ENCODE peak calls at places on chromosome 12, in nine cellular contexts. One of them, this sample, is unnamed.
A peak's percentile ranks its signal among the peaks of the same experiment; 100 is the strongest.

GRCh38 chr12:55619352-55620138 is 17.1 kb upstream of the OR10P1 start:
- DNase-seq in GM23248: peak; percentile 91
- DNase-seq in HCT116: peak; percentile 91
- DNase-seq in PC-3: peak; percentile 99
- DNase-seq in DND-41: peak; percentile 61
- DNase-seq in fibroblast of lung: peak; percentile 94
- DNase-seq in GM12878: peak; percentile 74
- DNase-seq in HepG2: peak; percentile 92
- DNase-seq in H1: peak; percentile 43
- DNase-seq in this sample: peak; percentile 97

GRCh38 chr12:129727100-129727499 is 176.7 kb downstream of the TMEM132D start:
- DNase-seq in GM23248: no peak
- DNase-seq in HCT116: no peak
- DNase-seq in PC-3: no peak
- DNase-seq in DND-41: no peak
- DNase-seq in fibroblast of lung: no peak
- DNase-seq in GM12878: no peak
- DNase-seq in HepG2: no peak
- DNase-seq in H1: no peak
- DNase-seq in this sample: no peak

GRCh38 chr12:3490848-3491382 is at the start of gene PRMT8:
- DNase-seq in GM23248: peak; percentile 36
- DNase-seq in HCT116: no peak
- DNase-seq in PC-3: no peak
- DNase-seq in DND-41: no peak
- DNase-seq in fibroblast of lung: peak; percentile 1
- DNase-seq in GM12878: no peak
- DNase-seq in HepG2: no peak
- DNase-seq in H1: no peak
- DNase-seq in this sample: no peak

GRCh38 chr12:81617915-81618314 is 141.2 kb downstream of the PPFIA2 start:
- DNase-seq in GM23248: no peak
- DNase-seq in HCT116: no peak
- DNase-seq in PC-3: no peak
- DNase-seq in DND-41: no peak
- DNase-seq in fibroblast of lung: no peak
- DNase-seq in GM12878: no peak
- DNase-seq in HepG2: no peak
- DNase-seq in H1: no peak
- DNase-seq in this sample: no peak

GRCh38 chr12:121581681-121582439 is 1.0 kb upstream of the KDM2B start:
- DNase-seq in GM23248: peak; percentile 87
- DNase-seq in HCT116: no peak
- DNase-seq in PC-3: no peak
- DNase-seq in DND-41: no peak
- DNase-seq in fibroblast of lung: peak; percentile 66
- DNase-seq in GM12878: no peak
- DNase-seq in HepG2: no peak
- DNase-seq in H1: no peak
- DNase-seq in this sample: no peak

GRCh38 chr12:91523831-91524230 is 341.2 kb upstream of the DCN start:
- DNase-seq in GM23248: no peak
- DNase-seq in HCT116: no peak
- DNase-seq in PC-3: no peak
- DNase-seq in DND-41: no peak
- DNase-seq in fibroblast of lung: no peak
- DNase-seq in GM12878: no peak
- DNase-seq in HepG2: no peak
- DNase-seq in H1: no peak
- DNase-seq in this sample: no peak

GRCh38 chr12:2341051-2341751 is 288.4 kb downstream of the CACNA1C start:
- DNase-seq in GM23248: no peak
- DNase-seq in HCT116: no peak
- DNase-seq in PC-3: no peak
- DNase-seq in DND-41: no peak
- DNase-seq in fibroblast of lung: no peak
- DNase-seq in GM12878: no peak
- DNase-seq in HepG2: no peak
- DNase-seq in H1: no peak
- DNase-seq in this sample: no peak

GRCh38 chr12:68623984-68624383 is 13.3 kb downstream of the RAP1B start:
- DNase-seq in GM23248: peak; percentile 82
- DNase-seq in HCT116: no peak
- DNase-seq in PC-3: peak; percentile 32
- DNase-seq in DND-41: no peak
- DNase-seq in fibroblast of lung: no peak
- DNase-seq in GM12878: no peak
- DNase-seq in HepG2: no peak
- DNase-seq in H1: no peak
- DNase-seq in this sample: no peak

GRCh38 chr12:90037740-90038139 is 329.1 kb upstream of the ATP2B1 start:
- DNase-seq in GM23248: peak; percentile 70
- DNase-seq in HCT116: no peak
- DNase-seq in PC-3: peak; percentile 20
- DNase-seq in DND-41: no peak
- DNase-seq in fibroblast of lung: peak; percentile 49
- DNase-seq in GM12878: no peak
- DNase-seq in HepG2: no peak
- DNase-seq in H1: no peak
- DNase-seq in this sample: no peak

GRCh38 chr12:74317078-74317581 is 220.5 kb upstream of the ATXN7L3B start:
- DNase-seq in GM23248: no peak
- DNase-seq in HCT116: no peak
- DNase-seq in PC-3: peak; percentile 72
- DNase-seq in DND-41: no peak
- DNase-seq in fibroblast of lung: peak; percentile 49
- DNase-seq in GM12878: no peak
- DNase-seq in HepG2: no peak
- DNase-seq in H1: no peak
- DNase-seq in this sample: peak; percentile 97

DNA sequence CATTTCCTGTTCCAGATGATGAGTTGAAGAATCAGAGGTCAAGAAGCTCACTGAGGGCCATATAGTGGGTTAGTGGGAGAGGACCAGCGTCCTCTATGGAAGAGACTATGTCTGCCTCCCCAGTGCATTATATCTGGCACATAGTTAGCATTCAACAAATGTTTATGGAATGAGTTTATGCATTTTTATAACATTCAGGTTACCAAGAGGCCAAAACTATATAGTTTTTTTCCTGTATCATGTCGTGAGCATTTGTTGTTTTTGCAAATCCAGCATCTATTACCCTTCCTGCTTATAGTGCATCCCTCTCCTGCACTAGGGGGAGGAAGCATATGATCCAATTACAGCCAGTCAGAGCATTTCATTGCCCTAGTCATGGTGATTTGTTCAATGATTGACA is 60.6 kb downstream of the SUDS3 start:
- DNase-seq in GM23248: peak; percentile 45
- DNase-seq in HCT116: no peak
- DNase-seq in PC-3: no peak
- DNase-seq in DND-41: no peak
- DNase-seq in fibroblast of lung: no peak
- DNase-seq in GM12878: no peak
- DNase-seq in HepG2: no peak
- DNase-seq in H1: no peak
- DNase-seq in this sample: no peak
- H3K9ac ChIP-seq in GM23248: no peak overlapping the region
- H3K9ac ChIP-seq in HCT116: no peak overlapping the region
- H3K9ac ChIP-seq in PC-3: no peak overlapping the region
- H3K9ac ChIP-seq in DND-41: no peak overlapping the region
- H3K9ac ChIP-seq in fibroblast of lung: no peak overlapping the region
- H3K9ac ChIP-seq in GM12878: no peak overlapping the region
- H3K9ac ChIP-seq in HepG2: no peak overlapping the region
- H3K9ac ChIP-seq in H1: no peak overlapping the region
- H3K9ac ChIP-seq in this sample: no peak overlapping the region

DNA sequence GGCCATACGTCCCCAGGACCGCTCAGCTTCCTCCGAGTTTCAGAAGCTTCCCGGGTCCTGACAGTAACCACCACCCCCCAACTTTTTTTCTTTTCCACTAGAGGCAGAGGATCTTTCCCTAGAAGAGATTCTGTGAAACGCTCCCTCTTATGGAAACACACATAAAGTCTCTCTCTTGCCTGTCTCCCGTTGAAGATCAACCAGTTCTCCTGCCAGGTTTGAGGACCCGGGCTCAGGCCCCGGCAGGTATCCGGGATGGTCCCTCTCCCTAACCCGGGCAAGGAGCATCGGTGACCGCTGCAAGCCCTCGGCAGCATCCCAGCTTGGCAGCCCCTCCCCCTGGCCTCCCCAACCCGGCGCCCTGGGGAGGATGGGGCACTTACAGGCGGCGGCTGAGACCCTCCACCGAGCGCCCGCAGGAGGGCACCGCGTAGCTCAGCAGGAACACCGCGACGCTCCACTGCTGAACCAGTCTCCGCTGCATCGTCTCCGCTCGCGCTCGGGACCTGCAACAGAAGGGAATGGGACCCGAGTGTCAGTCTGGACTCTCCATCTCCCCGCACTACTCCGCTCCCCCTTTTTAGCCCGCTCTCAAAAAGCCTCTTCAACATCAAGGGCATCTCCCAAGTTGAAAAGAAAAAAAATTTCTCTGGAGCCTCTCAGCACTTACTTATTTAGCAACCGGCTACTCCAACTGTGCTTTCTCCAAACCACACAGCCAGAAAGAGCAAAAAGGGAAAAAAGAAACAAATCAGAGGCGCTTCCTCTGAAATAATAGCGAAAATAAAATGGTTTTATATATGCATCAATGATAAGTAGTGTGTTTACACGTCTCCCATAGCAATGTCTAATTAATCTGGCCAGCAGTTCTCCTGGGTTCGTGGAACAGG is 3.3 kb downstream of the PTHLH start:
- DNase-seq in GM23248: peak; percentile 73
- DNase-seq in HCT116: no peak
- DNase-seq in PC-3: peak; percentile 95
- DNase-seq in DND-41: no peak
- DNase-seq in fibroblast of lung: peak; percentile 38
- DNase-seq in GM12878: no peak
- DNase-seq in HepG2: no peak
- DNase-seq in H1: no peak
- DNase-seq in this sample: no peak
- TF ChIP-seq EZH2 in GM23248: no peak
- TF ChIP-seq EZH2 in HCT116: no peak
- TF ChIP-seq EZH2 in PC-3: no peak
- TF ChIP-seq EZH2 in DND-41: no peak
- TF ChIP-seq EZH2 in fibroblast of lung: no peak
- TF ChIP-seq EZH2 in GM12878: no peak
- TF ChIP-seq EZH2 in HepG2: no peak
- TF ChIP-seq EZH2 in H1: peak; percentile 79
- TF ChIP-seq EZH2 in this sample: no peak

DNA sequence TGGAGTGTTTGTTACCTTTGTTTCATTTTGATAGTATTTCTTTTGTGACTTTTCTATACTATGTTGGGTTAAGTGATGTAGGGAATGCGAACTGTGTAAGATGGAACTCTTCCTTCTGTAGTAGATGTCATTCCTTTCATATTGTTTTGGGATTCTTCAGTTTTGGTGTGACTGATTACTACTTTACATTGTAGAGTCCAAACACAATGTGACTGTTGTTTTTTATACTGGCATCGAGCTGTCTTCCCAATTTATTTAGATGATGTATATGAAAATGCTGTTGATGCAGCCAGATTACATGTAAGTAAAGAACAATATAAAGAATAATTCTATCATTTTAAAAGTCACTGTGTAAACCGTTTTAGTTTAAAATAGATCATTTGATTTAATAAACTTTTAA is 34.7 kb downstream of the WASHC4 start:
- DNase-seq in GM23248: no peak
- DNase-seq in HCT116: no peak
- DNase-seq in PC-3: no peak
- DNase-seq in DND-41: no peak
- DNase-seq in fibroblast of lung: no peak
- DNase-seq in GM12878: no peak
- DNase-seq in HepG2: no peak
- DNase-seq in H1: no peak
- DNase-seq in this sample: no peak
- H3K36me3 ChIP-seq in GM23248: peaks cover 77% of the 10 kb centered on the region
- H3K36me3 ChIP-seq in HCT116: peaks cover 15% of the 10 kb centered on the region
- H3K36me3 ChIP-seq in PC-3: peaks cover 47% of the 10 kb centered on the region
- H3K36me3 ChIP-seq in DND-41: peaks cover 75% of the 10 kb centered on the region
- H3K36me3 ChIP-seq in fibroblast of lung: peaks cover 2% of the 10 kb centered on the region
- H3K36me3 ChIP-seq in GM12878: no peaks in the 10 kb centered on the region
- H3K36me3 ChIP-seq in HepG2: peaks cover 50% of the 10 kb centered on the region
- H3K36me3 ChIP-seq in H1: peaks cover 23% of the 10 kb centered on the region
- H3K36me3 ChIP-seq in this sample: peaks cover 61% of the 10 kb centered on the region

DNA sequence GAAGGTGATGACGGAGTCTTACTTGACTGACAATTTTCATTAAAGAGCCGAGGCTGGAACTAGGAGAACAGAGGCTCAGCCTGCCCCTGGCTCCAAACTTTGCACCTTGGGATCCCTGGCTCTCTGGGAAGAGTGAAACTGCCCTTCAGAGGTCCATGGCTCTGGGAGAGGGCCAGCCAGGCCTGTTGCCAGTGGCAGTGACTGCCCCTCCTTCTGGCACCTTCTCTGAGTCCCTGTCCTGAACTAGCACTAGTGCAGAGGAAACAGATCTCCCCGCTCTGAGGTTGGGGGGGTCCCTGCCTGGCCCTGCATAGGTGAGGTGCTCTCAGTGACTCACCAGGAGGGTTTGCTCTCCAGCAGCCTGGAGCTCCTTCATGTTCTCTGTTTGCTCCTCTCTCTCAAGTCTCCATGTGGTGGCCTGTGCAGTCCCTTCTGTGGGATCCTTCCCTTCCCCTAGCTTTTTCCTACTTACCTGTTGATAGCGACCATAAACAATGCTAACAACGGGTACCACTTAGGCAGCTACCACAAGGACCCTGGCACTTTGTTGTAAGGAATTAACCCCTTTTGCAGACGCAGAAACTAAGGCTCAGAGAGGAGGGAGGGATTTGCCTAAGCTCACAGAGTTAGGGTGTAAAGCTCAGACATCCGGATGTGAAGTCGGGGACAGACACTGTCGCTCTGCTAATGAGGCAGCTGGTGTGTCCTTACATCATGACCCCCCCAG is 22.4 kb downstream of the FAM222A start:
- DNase-seq in GM23248: no peak
- DNase-seq in HCT116: no peak
- DNase-seq in PC-3: no peak
- DNase-seq in DND-41: no peak
- DNase-seq in fibroblast of lung: no peak
- DNase-seq in GM12878: no peak
- DNase-seq in HepG2: no peak
- DNase-seq in H1: no peak
- DNase-seq in this sample: no peak
- H3K9ac ChIP-seq in GM23248: no peak overlapping the region
- H3K9ac ChIP-seq in HCT116: no peak overlapping the region
- H3K9ac ChIP-seq in PC-3: no peak overlapping the region
- H3K9ac ChIP-seq in DND-41: no peak overlapping the region
- H3K9ac ChIP-seq in fibroblast of lung: no peak overlapping the region
- H3K9ac ChIP-seq in GM12878: no peak overlapping the region
- H3K9ac ChIP-seq in HepG2: no peak overlapping the region
- H3K9ac ChIP-seq in H1: no peak overlapping the region
- H3K9ac ChIP-seq in this sample: no peak overlapping the region

DNA sequence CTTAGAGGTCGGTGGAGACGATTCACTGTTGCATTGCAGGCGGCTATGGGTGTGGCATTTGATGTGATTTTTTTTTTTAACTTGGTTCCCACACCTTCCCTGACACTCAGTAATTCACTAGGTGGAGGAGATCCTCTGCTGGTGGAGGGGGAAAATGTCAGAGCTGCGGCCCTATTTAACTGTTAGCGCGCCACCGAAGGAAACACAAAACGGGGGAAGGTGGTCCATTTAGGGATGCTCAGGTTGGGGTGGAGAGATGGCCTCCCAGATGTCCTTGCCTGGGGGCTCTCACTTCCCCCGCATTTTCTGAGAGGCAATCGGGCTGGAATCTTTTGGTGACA is 4.3 kb upstream of the HOXC12 start:
- DNase-seq in GM23248: no peak
- DNase-seq in HCT116: no peak
- DNase-seq in PC-3: peak; percentile 47
- DNase-seq in DND-41: no peak
- DNase-seq in fibroblast of lung: no peak
- DNase-seq in GM12878: no peak
- DNase-seq in HepG2: no peak
- DNase-seq in H1: no peak
- DNase-seq in this sample: no peak
- TF ChIP-seq EZH2 in GM23248: peak; percentile 47
- TF ChIP-seq EZH2 in HCT116: no peak
- TF ChIP-seq EZH2 in PC-3: no peak
- TF ChIP-seq EZH2 in DND-41: no peak
- TF ChIP-seq EZH2 in fibroblast of lung: no peak
- TF ChIP-seq EZH2 in GM12878: no peak
- TF ChIP-seq EZH2 in HepG2: no peak
- TF ChIP-seq EZH2 in H1: no peak
- TF ChIP-seq EZH2 in this sample: no peak

This sample was measured in SK-N-MC.